ENCODE peak calls at places on chromosomes 11 and 22, in eight cellular contexts. C is cardiac muscle cell, E is Peyer's patch, X is tibial artery, N is adrenal gland, J is thoracic aorta, W is iPS DF 6.9, K is heart left ventricle. S is an unnamed sample.

GRCh38 chr11:69972351-69972802 is 105.7 kb upstream of the ANO1 start:
- DNase-seq in C (no peak), E (peak; percentile 59), X (no peak), N (no peak), J (no peak), W (no peak), K (peak; percentile 24), S (no peak)

GRCh38 chr11:44116433-44116832 is 21.0 kb downstream of the EXT2 start:
- DNase-seq in C (peak; percentile 82), E (no peak), X (no peak), N (peak; percentile 9), J (no peak), W (no peak), K (no peak), S (no peak)

GRCh38 chr11:132898021-132898420 is 634.3 kb downstream of the OPCML start:
- DNase-seq in C (peak; percentile 46), E (no peak), X (no peak), N (no peak), J (no peak), W (no peak), K (no peak), S (no peak)

GRCh38 chr11:36146437-36146836 is 142.8 kb downstream of the COMMD9 start:
- DNase-seq in C (no peak), E (no peak), X (no peak), N (no peak), J (no peak), W (no peak), K (no peak), S (no peak)

GRCh38 chr11:1084561-1085439 is 10.1 kb downstream of the MUC2 start:
- DNase-seq in C (no peak), E (no peak), X (peak; percentile 60), N (no peak), J (no peak), W (no peak), K (peak; percentile 61), S (no peak)

GRCh38 chr11:87421422-87421821 is 383.7 kb downstream of the TMEM135 start:
- DNase-seq in C (peak; percentile 90), E (peak; percentile 52), X (no peak), N (peak; percentile 73), J (peak; percentile 24), W (peak; percentile 89), K (no peak), S (peak; percentile 37)

GRCh38 chr11:20125927-20126326 is 34.3 kb downstream of the DBX1 start:
- DNase-seq in C (peak; percentile 48), E (no peak), X (no peak), N (no peak), J (no peak), W (no peak), K (no peak), S (no peak)

GRCh38 chr22:20979243-20979809 is 2.8 kb upstream of the LZTR1 start:
- DNase-seq in C (peak; percentile 93), E (peak; percentile 83), X (no peak), N (peak; percentile 83), J (no peak), W (no peak), K (peak; percentile 75), S (no peak)

GRCh38 chr11:46120711-46121327 is 435 bp downstream of the PHF21A start:
- DNase-seq in C (peak; percentile 86), E (peak; percentile 59), X (peak; percentile 72), N (peak; percentile 59), J (no peak), W (no peak), K (peak; percentile 68), S (peak; percentile 97)

GRCh38 chr11:57779275-57779674 is 17.7 kb downstream of the CTNND1 start:
- DNase-seq in C (peak; percentile 79), E (no peak), X (no peak), N (peak; percentile 40), J (no peak), W (no peak), K (no peak), S (peak; percentile 70)

GRCh38 chr11:12842933-12843636 is 166.0 kb upstream of the RASSF10 start:
- DNase-seq in C (peak; percentile 79), E (no peak), X (no peak), N (peak; percentile 34), J (no peak), W (no peak), K (no peak), S (peak; percentile 92)

GRCh38 chr11:1640076-1640946 is 10.7 kb downstream of the KRTAP5-5 start:
- DNase-seq in C (peak; percentile 36), E (peak; percentile 57), X (no peak), N (peak; percentile 47), J (no peak), W (peak; percentile 50), K (no peak), S (no peak)

GRCh38 chr22:39654959-39655579 is 84.5 kb downstream of the CACNA1I start:
- DNase-seq in C (no peak), E (no peak), X (no peak), N (no peak), J (no peak), W (no peak), K (no peak), S (no peak)

GRCh38 chr11:44958165-44958564 is 7.5 kb upstream of the TP53I11 start:
- DNase-seq in C (no peak), E (peak; percentile 83), X (no peak), N (no peak), J (no peak), W (no peak), K (no peak), S (no peak)

GRCh38 chr22:35629406-35630234 is 12.5 kb upstream of the MB start:
- DNase-seq in C (peak; percentile 98), E (peak; percentile 76), X (peak; percentile 90), N (peak; percentile 66), J (peak; percentile 73), W (no peak), K (peak; percentile 77), S (peak; percentile 99)

GRCh38 chr11:6655020-6655789 is 404 bp downstream of the DCHS1 start:
- DNase-seq in C (peak; percentile 26), E (no peak), X (no peak), N (peak; percentile 32), J (peak; percentile 56), W (no peak), K (peak; percentile 64), S (no peak)

GRCh38 chr22:24330636-24331035 is 60.0 kb downstream of the SPECC1L start:
- DNase-seq in C (no peak), E (no peak), X (no peak), N (peak; percentile 29), J (no peak), W (no peak), K (no peak), S (no peak)

DNA sequence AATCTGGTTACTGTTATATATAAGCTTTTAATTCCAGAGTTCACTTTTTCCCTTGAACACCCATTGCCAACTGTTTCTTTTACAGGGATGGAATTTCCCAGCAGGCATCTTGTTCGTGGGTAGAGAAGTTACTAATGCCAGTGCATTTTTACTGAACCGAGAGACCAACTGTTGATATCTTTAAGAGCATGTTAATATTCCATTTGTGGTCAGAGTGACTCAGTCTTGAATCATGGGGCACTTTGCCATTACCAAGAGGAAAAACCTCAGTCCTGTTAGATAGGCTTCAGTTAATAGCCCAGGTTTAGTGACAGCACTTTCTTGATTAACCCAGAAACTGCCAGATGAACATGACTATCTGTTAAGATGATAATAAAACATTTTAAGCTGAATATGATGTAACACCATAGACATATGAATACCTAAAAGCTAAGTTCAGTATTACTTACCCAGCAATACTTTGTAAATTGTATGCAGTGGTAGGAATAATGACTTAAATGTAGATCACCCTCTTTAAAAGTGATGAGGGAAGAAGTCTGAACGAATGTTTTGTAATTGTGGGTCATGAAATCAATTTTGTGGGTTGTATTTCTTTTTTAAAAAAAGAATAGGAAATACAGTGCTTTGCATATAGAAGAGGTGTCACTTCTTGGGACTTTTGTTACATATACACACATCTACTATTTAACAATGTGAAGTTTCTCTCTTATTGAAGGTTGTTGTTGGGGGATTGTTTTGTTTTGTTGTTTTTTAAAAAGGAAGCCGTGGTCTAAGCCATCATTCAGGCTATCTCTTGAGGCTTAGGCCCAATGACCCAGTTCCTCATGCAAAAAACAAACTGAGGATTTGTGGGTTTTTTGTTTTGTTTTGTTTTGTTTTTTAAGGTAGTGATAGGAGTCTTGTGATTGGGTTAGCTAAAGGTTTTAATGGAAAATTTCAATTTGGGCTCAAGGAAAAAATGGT is 79.2 kb upstream of the GRIK4 start:
- DNase-seq in C (peak; percentile 97), E (no peak), X (no peak), N (peak; percentile 75), J (peak; percentile 51), W (no peak), K (no peak), S (peak; percentile 85)
- H3K27ac ChIP-seq in C (no peak overlapping the region), E (peak overlapping the region; percentile 38), X (peak overlapping the region; percentile 63), N (peak overlapping the region; percentile 71), J (peak overlapping the region; percentile 73), W (no peak overlapping the region), K (peak overlapping the region; percentile 61), S (peak overlapping the region; percentile 95)

DNA sequence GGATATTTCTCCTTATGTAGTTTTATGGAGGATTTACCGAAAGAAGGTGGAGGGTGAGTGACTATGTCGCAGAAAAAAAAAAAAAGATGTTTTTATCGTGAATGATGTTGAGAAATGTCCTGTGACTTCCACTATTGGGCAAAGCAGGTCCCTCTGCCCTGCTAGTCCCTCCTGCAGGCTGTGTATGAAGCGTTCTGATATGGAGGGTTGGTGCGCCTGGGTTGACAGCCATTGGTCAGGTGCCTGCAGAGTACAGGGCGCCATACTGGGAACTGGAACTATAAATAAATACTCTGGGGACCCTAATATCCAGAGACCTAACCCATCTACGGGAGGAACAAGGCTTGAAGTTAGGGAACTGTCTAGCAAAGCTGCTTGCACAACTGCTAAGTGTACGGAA is 1.5 kb downstream of the IL17RA start:
- DNase-seq in C (no peak), E (peak; percentile 46), X (peak; percentile 51), N (no peak), J (no peak), W (no peak), K (no peak), S (no peak)
- H3K4me1 ChIP-seq in C (no peaks in the 10 kb centered on the region), E (no peaks in the 10 kb centered on the region), X (no peaks in the 10 kb centered on the region), N (peaks cover 19% of the 10 kb centered on the region), J (peaks cover 13% of the 10 kb centered on the region), W (no peaks in the 10 kb centered on the region), K (peaks cover 23% of the 10 kb centered on the region), S (peaks cover 35% of the 10 kb centered on the region)

DNA sequence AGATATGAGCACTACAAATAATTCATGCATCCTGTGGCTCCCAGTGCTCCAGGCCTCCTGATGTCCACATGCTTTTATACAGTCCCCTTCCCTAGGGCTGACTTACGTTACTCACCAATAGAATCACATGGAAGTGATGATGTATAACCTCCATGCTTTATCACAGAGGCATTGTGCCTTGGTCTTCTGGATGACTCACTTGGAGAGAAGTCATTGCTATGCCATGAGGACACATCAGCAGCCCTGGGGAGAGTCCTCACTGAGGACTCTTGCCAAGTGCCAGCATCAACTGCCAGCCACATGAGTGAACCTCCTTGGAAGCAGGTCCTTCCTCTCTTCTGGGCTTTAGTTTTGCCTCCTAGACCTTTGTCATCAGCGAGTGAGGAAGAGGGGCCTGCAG is 22.0 kb upstream of the IGSF9B start:
- DNase-seq in C (no peak), E (no peak), X (no peak), N (no peak), J (no peak), W (no peak), K (no peak), S (no peak)
- H3K27ac ChIP-seq in C (no peak overlapping the region), E (no peak overlapping the region), X (no peak overlapping the region), N (no peak overlapping the region), J (no peak overlapping the region), W (no peak overlapping the region), K (no peak overlapping the region), S (no peak overlapping the region)

DNA sequence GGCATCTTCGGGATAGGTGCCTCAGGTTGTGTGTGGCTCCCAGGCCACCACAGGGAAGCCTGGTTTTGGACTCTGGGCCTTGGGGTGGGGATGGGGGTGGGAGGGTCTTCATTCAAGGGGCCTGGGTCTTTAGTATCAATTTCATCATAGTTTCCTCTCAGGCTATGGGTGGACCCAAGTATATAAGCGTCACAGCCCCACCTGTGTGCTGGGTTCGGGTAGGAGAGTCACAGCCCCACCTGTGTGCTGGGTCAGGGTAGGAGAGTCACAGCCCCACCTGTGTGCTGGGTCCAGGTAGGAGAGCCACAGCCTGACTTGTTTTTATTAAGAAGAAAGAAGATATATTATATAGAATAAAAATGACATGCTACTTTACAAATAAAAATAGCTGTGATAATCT is 422.1 kb downstream of the BRD1 start:
- DNase-seq in C (no peak), E (no peak), X (no peak), N (no peak), J (no peak), W (no peak), K (no peak), S (peak; percentile 5)
- H3K4me1 ChIP-seq in C (no peaks in the 10 kb centered on the region), E (no peaks in the 10 kb centered on the region), X (no peaks in the 10 kb centered on the region), N (no peaks in the 10 kb centered on the region), J (no peaks in the 10 kb centered on the region), W (no peaks in the 10 kb centered on the region), K (no peaks in the 10 kb centered on the region), S (no peaks in the 10 kb centered on the region)